ENCODE peak calls at places on chromosome 6, in six cellular contexts. One of them, this sample, is unnamed.

GRCh38 chr6:150273457-150274309 is 95.1 kb upstream of the IYD start:
- DNase-seq in mesendoderm: no peak
- DNase-seq in IMR-90: no peak
- DNase-seq in H1: no peak
- DNase-seq in mesenchymal stem cell: no peak
- DNase-seq in H9: no peak
- DNase-seq in this sample: no peak

GRCh38 chr6:53811082-53811481 is 16.3 kb downstream of the LRRC1 start:
- DNase-seq in H9: peak; percentile 41
- DNase-seq in mesendoderm: peak; percentile 88
- DNase-seq in mesenchymal stem cell: peak; percentile 25
- DNase-seq in H1: no peak
- DNase-seq in IMR-90: no peak
- DNase-seq in this sample: no peak

GRCh38 chr6:11648436-11648775 is 110.9 kb downstream of the TMEM170B start:
- DNase-seq in IMR-90: no peak
- DNase-seq in H1: no peak
- DNase-seq in mesendoderm: no peak
- DNase-seq in H9: no peak
- DNase-seq in mesenchymal stem cell: no peak
- DNase-seq in this sample: no peak

GRCh38 chr6:161486326-161486725 is 212.5 kb upstream of the AGPAT4 start:
- DNase-seq in IMR-90: peak; percentile 30
- DNase-seq in mesendoderm: peak; percentile 76
- DNase-seq in H9: no peak
- DNase-seq in mesenchymal stem cell: peak; percentile 3
- DNase-seq in H1: no peak
- DNase-seq in this sample: no peak

GRCh38 chr6:33199687-33200233 is 705 bp downstream of the RXRB start:
- DNase-seq in IMR-90: peak; percentile 35
- DNase-seq in H1: no peak
- DNase-seq in mesendoderm: peak; percentile 95
- DNase-seq in mesenchymal stem cell: peak; percentile 79
- DNase-seq in H9: peak; percentile 91
- DNase-seq in this sample: no peak

GRCh38 chr6:73177221-73177944 is 47.9 kb downstream of the KHDC1L start:
- DNase-seq in IMR-90: no peak
- DNase-seq in mesendoderm: no peak
- DNase-seq in H9: no peak
- DNase-seq in H1: no peak
- DNase-seq in mesenchymal stem cell: no peak
- DNase-seq in this sample: no peak

GRCh38 chr6:156731436-156731835 is 45.7 kb upstream of the ARID1B start:
- DNase-seq in mesendoderm: no peak
- DNase-seq in mesenchymal stem cell: peak; percentile 27
- DNase-seq in H9: no peak
- DNase-seq in IMR-90: peak; percentile 86
- DNase-seq in H1: no peak
- DNase-seq in this sample: no peak

GRCh38 chr6:21500894-21501293 is 92.7 kb upstream of the SOX4 start:
- DNase-seq in H1: no peak
- DNase-seq in IMR-90: no peak
- DNase-seq in mesenchymal stem cell: no peak
- DNase-seq in H9: no peak
- DNase-seq in mesendoderm: no peak
- DNase-seq in this sample: no peak

GRCh38 chr6:41679696-41680095 is 41.4 kb downstream of the MDFI start:
- DNase-seq in IMR-90: no peak
- DNase-seq in H9: no peak
- DNase-seq in mesendoderm: no peak
- DNase-seq in mesenchymal stem cell: no peak
- DNase-seq in H1: no peak
- DNase-seq in this sample: no peak

GRCh38 chr6:149443411-149444181 is 41.2 kb downstream of the ZC3H12D start:
- DNase-seq in mesenchymal stem cell: peak; percentile 73
- DNase-seq in H1: no peak
- DNase-seq in mesendoderm: no peak
- DNase-seq in H9: no peak
- DNase-seq in IMR-90: peak; percentile 81
- DNase-seq in this sample: no peak

GRCh38 chr6:158776737-158777136 is 42.4 kb downstream of the EZR start:
- DNase-seq in H1: no peak
- DNase-seq in mesendoderm: no peak
- DNase-seq in IMR-90: no peak
- DNase-seq in mesenchymal stem cell: no peak
- DNase-seq in H9: no peak
- DNase-seq in this sample: no peak

GRCh38 chr6:11236351-11236750 is 3.9 kb upstream of the NEDD9 start:
- DNase-seq in IMR-90: no peak
- DNase-seq in H9: no peak
- DNase-seq in mesendoderm: no peak
- DNase-seq in mesenchymal stem cell: peak; percentile 50
- DNase-seq in H1: no peak
- DNase-seq in this sample: no peak

GRCh38 chr6:4582506-4582905 is 193.7 kb upstream of the CDYL start:
- DNase-seq in mesenchymal stem cell: peak; percentile 86
- DNase-seq in H9: no peak
- DNase-seq in mesendoderm: no peak
- DNase-seq in H1: no peak
- DNase-seq in IMR-90: peak; percentile 64
- DNase-seq in this sample: no peak

GRCh38 chr6:23349521-23350147 is 776.4 kb upstream of the NRSN1 start:
- DNase-seq in IMR-90: peak; percentile 96
- DNase-seq in mesenchymal stem cell: peak; percentile 87
- DNase-seq in H1: no peak
- DNase-seq in mesendoderm: no peak
- DNase-seq in H9: no peak
- DNase-seq in this sample: no peak

GRCh38 chr6:169854813-169855212 is 103.4 kb downstream of the ERMARD start:
- DNase-seq in H1: no peak
- DNase-seq in H9: no peak
- DNase-seq in IMR-90: no peak
- DNase-seq in mesenchymal stem cell: no peak
- DNase-seq in mesendoderm: no peak
- DNase-seq in this sample: no peak

GRCh38 chr6:150169609-150170008 is 26.8 kb downstream of the PPP1R14C start:
- DNase-seq in mesendoderm: no peak
- DNase-seq in H9: no peak
- DNase-seq in H1: no peak
- DNase-seq in IMR-90: peak; percentile 81
- DNase-seq in mesenchymal stem cell: peak; percentile 32
- DNase-seq in this sample: no peak

GRCh38 chr6:32664827-32665362 is 1.6 kb downstream of the HLA-DQB1 start:
- DNase-seq in H9: peak; percentile 43
- DNase-seq in mesendoderm: peak; percentile 0
- DNase-seq in H1: no peak
- DNase-seq in IMR-90: no peak
- DNase-seq in mesenchymal stem cell: no peak
- DNase-seq in this sample: no peak

GRCh38 chr6:3363296-3364025 is 93.4 kb downstream of the SLC22A23 start:
- DNase-seq in H9: no peak
- DNase-seq in IMR-90: no peak
- DNase-seq in H1: no peak
- DNase-seq in mesendoderm: no peak
- DNase-seq in mesenchymal stem cell: no peak
- DNase-seq in this sample: no peak

GRCh38 chr6:12896208-12896733 is 179.7 kb downstream of the PHACTR1 start:
- DNase-seq in IMR-90: no peak
- DNase-seq in mesenchymal stem cell: no peak
- DNase-seq in H1: no peak
- DNase-seq in H9: no peak
- DNase-seq in mesendoderm: no peak
- DNase-seq in this sample: no peak

GRCh38 chr6:37489697-37490336 is 9.9 kb downstream of the CCDC167 start:
- DNase-seq in mesendoderm: no peak
- DNase-seq in mesenchymal stem cell: no peak
- DNase-seq in H9: peak; percentile 31
- DNase-seq in IMR-90: no peak
- DNase-seq in H1: no peak
- DNase-seq in this sample: no peak

GRCh38 chr6:40947876-40948514 is 91.0 kb downstream of the UNC5CL start:
- DNase-seq in H1: no peak
- DNase-seq in H9: peak; percentile 36
- DNase-seq in mesendoderm: peak; percentile 43
- DNase-seq in IMR-90: peak; percentile 90
- DNase-seq in mesenchymal stem cell: peak; percentile 77
- DNase-seq in this sample: no peak

GRCh38 chr6:144294016-144294415 is 8.9 kb downstream of the UTRN start:
- DNase-seq in H1: no peak
- DNase-seq in mesendoderm: no peak
- DNase-seq in mesenchymal stem cell: peak; percentile 53
- DNase-seq in IMR-90: peak; percentile 90
- DNase-seq in H9: no peak
- DNase-seq in this sample: no peak

GRCh38 chr6:42220754-42221153 is 3.1 kb upstream of the MRPS10 start:
- DNase-seq in H9: no peak
- DNase-seq in IMR-90: no peak
- DNase-seq in mesendoderm: no peak
- DNase-seq in H1: no peak
- DNase-seq in mesenchymal stem cell: no peak
- DNase-seq in this sample: no peak

GRCh38 chr6:41160933-41161332 is 2.0 kb downstream of the TREM2 start:
- DNase-seq in mesenchymal stem cell: no peak
- DNase-seq in H1: peak; percentile 31
- DNase-seq in IMR-90: no peak
- DNase-seq in mesendoderm: no peak
- DNase-seq in H9: no peak
- DNase-seq in this sample: no peak

GRCh38 chr6:161583561-161583960 is 309.7 kb upstream of the AGPAT4 start:
- DNase-seq in H9: no peak
- DNase-seq in IMR-90: no peak
- DNase-seq in mesenchymal stem cell: no peak
- DNase-seq in mesendoderm: no peak
- DNase-seq in H1: no peak
- DNase-seq in this sample: no peak

GRCh38 chr6:18491303-18492090 is 104.3 kb downstream of the RNF144B start:
- DNase-seq in mesenchymal stem cell: no peak
- DNase-seq in H1: no peak
- DNase-seq in IMR-90: no peak
- DNase-seq in H9: no peak
- DNase-seq in mesendoderm: peak; percentile 42
- DNase-seq in this sample: no peak

GRCh38 chr6:107466062-107466461 is 6.7 kb upstream of the PDSS2 start:
- DNase-seq in H9: no peak
- DNase-seq in IMR-90: no peak
- DNase-seq in mesenchymal stem cell: no peak
- DNase-seq in H1: no peak
- DNase-seq in mesendoderm: no peak
- DNase-seq in this sample: no peak

GRCh38 chr6:17932362-17932852 is 55.0 kb downstream of the KIF13A start:
- DNase-seq in mesendoderm: no peak
- DNase-seq in H9: no peak
- DNase-seq in H1: no peak
- DNase-seq in mesenchymal stem cell: peak; percentile 92
- DNase-seq in IMR-90: peak; percentile 85
- DNase-seq in this sample: no peak

GRCh38 chr6:48825501-48826317 is 637.3 kb downstream of the MMUT start:
- DNase-seq in IMR-90: peak; percentile 49
- DNase-seq in mesendoderm: no peak
- DNase-seq in mesenchymal stem cell: peak; percentile 13
- DNase-seq in H1: no peak
- DNase-seq in H9: no peak
- DNase-seq in this sample: no peak

GRCh38 chr6:43876602-43877001 is 106.6 kb downstream of the VEGFA start:
- DNase-seq in H9: no peak
- DNase-seq in mesenchymal stem cell: no peak
- DNase-seq in mesendoderm: no peak
- DNase-seq in IMR-90: no peak
- DNase-seq in H1: no peak
- DNase-seq in this sample: no peak
- H2BK15ac ChIP-seq in H9: no peak overlapping the region
- H2BK15ac ChIP-seq in mesenchymal stem cell: no peak overlapping the region
- H2BK15ac ChIP-seq in mesendoderm: no peak overlapping the region
- H2BK15ac ChIP-seq in IMR-90: no peak overlapping the region
- H2BK15ac ChIP-seq in H1: no peak overlapping the region
- H2BK15ac ChIP-seq in this sample: no peak overlapping the region

GRCh38 chr6:163668061-163668426 is 253.5 kb downstream of the QKI start:
- DNase-seq in H9: no peak
- DNase-seq in IMR-90: no peak
- DNase-seq in mesenchymal stem cell: no peak
- DNase-seq in mesendoderm: no peak
- DNase-seq in H1: no peak
- DNase-seq in this sample: no peak
- H3K4me1 ChIP-seq in H9: no peaks in the 10 kb centered on the region
- H3K4me1 ChIP-seq in IMR-90: no peaks in the 10 kb centered on the region
- H3K4me1 ChIP-seq in mesenchymal stem cell: no peaks in the 10 kb centered on the region
- H3K4me1 ChIP-seq in mesendoderm: no peaks in the 10 kb centered on the region
- H3K4me1 ChIP-seq in H1: no peaks in the 10 kb centered on the region
- H3K4me1 ChIP-seq in this sample: no peaks in the 10 kb centered on the region

GRCh38 chr6:110635096-110635495 is 158.7 kb upstream of the SLC22A16 start:
- DNase-seq in H1: no peak
- DNase-seq in mesenchymal stem cell: no peak
- DNase-seq in IMR-90: no peak
- DNase-seq in H9: no peak
- DNase-seq in mesendoderm: no peak
- DNase-seq in this sample: no peak
- H2BK15ac ChIP-seq in H1: no peak overlapping the region
- H2BK15ac ChIP-seq in mesenchymal stem cell: no peak overlapping the region
- H2BK15ac ChIP-seq in IMR-90: no peak overlapping the region
- H2BK15ac ChIP-seq in H9: no peak overlapping the region
- H2BK15ac ChIP-seq in mesendoderm: no peak overlapping the region
- H2BK15ac ChIP-seq in this sample: no peak overlapping the region

DNA sequence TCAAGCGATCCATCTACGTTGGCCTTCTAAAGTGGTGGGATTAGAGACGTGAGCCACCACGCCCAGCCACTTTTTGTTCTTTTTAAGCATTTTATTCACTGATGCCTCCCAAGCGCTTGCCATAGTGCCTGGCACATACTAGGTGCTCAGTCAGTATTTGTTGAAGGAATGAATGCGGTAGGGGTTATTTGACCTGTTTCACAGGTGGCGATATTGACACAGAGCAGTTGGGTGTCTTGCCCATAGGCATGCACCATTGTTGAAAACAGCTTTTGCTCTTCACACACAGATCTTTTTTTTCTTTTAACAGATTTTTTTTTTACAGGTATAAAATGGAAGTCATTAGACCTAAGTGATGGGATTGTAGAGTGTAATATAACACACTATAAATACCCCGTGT is 24.6 kb downstream of the RREB1 start:
- DNase-seq in mesendoderm: no peak
- DNase-seq in mesenchymal stem cell: no peak
- DNase-seq in H9: no peak
- DNase-seq in IMR-90: no peak
- DNase-seq in H1: no peak
- DNase-seq in this sample: no peak
- H3K4me1 ChIP-seq in mesendoderm: peaks cover 6% of the 10 kb centered on the region
- H3K4me1 ChIP-seq in mesenchymal stem cell: peaks cover 5% of the 10 kb centered on the region
- H3K4me1 ChIP-seq in H9: peaks cover 8% of the 10 kb centered on the region
- H3K4me1 ChIP-seq in IMR-90: peaks cover 11% of the 10 kb centered on the region
- H3K4me1 ChIP-seq in H1: peaks cover 8% of the 10 kb centered on the region
- H3K4me1 ChIP-seq in this sample: peaks cover 7% of the 10 kb centered on the region

This sample was measured in neuronal stem cell.